ENCODE peak calls at places on chromosomes 11 and 22, in seven cellular contexts. I is brain microvascular endothelial cell, G is PC-3, R is ovary, H is GM06990, X is heart left ventricle, O is lower leg skin. Q is an unnamed sample.

GRCh38 chr11:126190792-126191191 is 20.7 kb downstream of the RPUSD4 start:
- DNase-seq in I (no peak), G (no peak), R (no peak), H (no peak), X (no peak), O (peak), Q (no peak)

GRCh38 chr11:120537996-120538395 is 26.4 kb downstream of the GRIK4 start:
- DNase-seq in I (no peak), G (no peak), R (no peak), H (no peak), X (no peak), O (no peak), Q (no peak)

GRCh38 chr22:32536352-32536751 is 61.7 kb downstream of the FBXO7 start:
- DNase-seq in I (no peak), G (no peak), R (no peak), H (no peak), X (no peak), O (no peak), Q (no peak)

GRCh38 chr22:19398680-19399079 is 32.9 kb downstream of the HIRA start:
- DNase-seq in I (no peak), G (no peak), R (no peak), H (no peak), X (no peak), O (no peak), Q (no peak)

GRCh38 chr11:2813141-2813908 is 72.2 kb downstream of the CDKN1C start:
- DNase-seq in I (peak), G (no peak), R (no peak), H (no peak), X (peak), O (no peak), Q (no peak)

GRCh38 chr11:119845756-119846155 is 116.8 kb upstream of the NECTIN1 start:
- DNase-seq in I (no peak), G (no peak), R (no peak), H (no peak), X (no peak), O (no peak), Q (no peak)

GRCh38 chr11:65981101-65981740 is 19.7 kb downstream of the SART1 start:
- DNase-seq in I (no peak), G (no peak), R (no peak), H (no peak), X (no peak), O (no peak), Q (no peak)

GRCh38 chr11:105577645-105578044 is 32.2 kb upstream of the GRIA4 start:
- DNase-seq in I (peak), G (peak), R (no peak), H (no peak), X (no peak), O (no peak), Q (no peak)

GRCh38 chr22:33513388-33514336 is 406.6 kb downstream of the LARGE1 start:
- DNase-seq in I (peak), G (peak), R (no peak), H (no peak), X (no peak), O (no peak), Q (no peak)

GRCh38 chr11:94131363-94132115 is 2.9 kb downstream of the PANX1 start:
- DNase-seq in I (no peak), G (no peak), R (peak), H (no peak), X (no peak), O (no peak), Q (no peak)

GRCh38 chr11:57567512-57568329 is at the start of gene UBE2L6:
- DNase-seq in I (no peak), G (no peak), R (peak), H (peak), X (peak), O (peak), Q (no peak)
- TF ChIP-seq CTCF in I (no peak), G (no peak), R (no peak), H (no peak), X (peak), O (no peak), Q (no peak)

DNA sequence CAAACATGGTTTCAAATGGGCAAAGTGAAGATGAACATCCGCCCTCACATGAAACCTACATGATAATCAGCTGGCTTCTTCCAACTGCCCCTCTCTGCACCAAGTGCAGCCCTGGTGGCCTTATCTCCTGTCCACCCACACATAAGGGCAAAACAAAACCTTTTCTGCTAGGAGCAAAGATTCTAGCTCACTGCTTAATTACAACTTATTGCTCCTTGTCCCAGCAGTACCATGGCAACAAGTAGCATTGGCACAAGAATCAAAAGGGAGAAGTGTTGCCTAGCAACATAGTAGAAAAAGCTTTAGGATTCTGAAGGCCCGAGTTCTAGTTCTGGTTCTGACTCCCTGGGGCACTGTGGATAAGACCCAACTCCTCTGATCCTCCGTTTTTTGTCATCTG is 68.7 kb upstream of the BMAL1 start:
- DNase-seq in I (no peak), G (no peak), R (no peak), H (no peak), X (no peak), O (no peak), Q (no peak)
- H3K4me3 ChIP-seq in I (no peak), G (no peak), R (no peak), H (no peak), X (no peak), O (no peak), Q (no peak)

GRCh38 chr11:45179686-45180085 is 33.2 kb downstream of the PRDM11 start:
- DNase-seq in I (no peak), G (no peak), R (no peak), H (no peak), X (no peak), O (peak), Q (no peak)

GRCh38 chr11:45181595-45182550 is 35.4 kb downstream of the PRDM11 start:
- DNase-seq in I (no peak), G (no peak), R (no peak), H (no peak), X (no peak), O (peak), Q (no peak)

GRCh38 chr11:45180158-45180887 is 33.9 kb downstream of the PRDM11 start:
- DNase-seq in I (no peak), G (peak), R (peak), H (no peak), X (peak), O (peak), Q (no peak)

GRCh38 chr11:45182902-45183301 is 36.5 kb downstream of the PRDM11 start:
- DNase-seq in I (peak), G (peak), R (no peak), H (no peak), X (no peak), O (peak), Q (no peak)

DNA sequence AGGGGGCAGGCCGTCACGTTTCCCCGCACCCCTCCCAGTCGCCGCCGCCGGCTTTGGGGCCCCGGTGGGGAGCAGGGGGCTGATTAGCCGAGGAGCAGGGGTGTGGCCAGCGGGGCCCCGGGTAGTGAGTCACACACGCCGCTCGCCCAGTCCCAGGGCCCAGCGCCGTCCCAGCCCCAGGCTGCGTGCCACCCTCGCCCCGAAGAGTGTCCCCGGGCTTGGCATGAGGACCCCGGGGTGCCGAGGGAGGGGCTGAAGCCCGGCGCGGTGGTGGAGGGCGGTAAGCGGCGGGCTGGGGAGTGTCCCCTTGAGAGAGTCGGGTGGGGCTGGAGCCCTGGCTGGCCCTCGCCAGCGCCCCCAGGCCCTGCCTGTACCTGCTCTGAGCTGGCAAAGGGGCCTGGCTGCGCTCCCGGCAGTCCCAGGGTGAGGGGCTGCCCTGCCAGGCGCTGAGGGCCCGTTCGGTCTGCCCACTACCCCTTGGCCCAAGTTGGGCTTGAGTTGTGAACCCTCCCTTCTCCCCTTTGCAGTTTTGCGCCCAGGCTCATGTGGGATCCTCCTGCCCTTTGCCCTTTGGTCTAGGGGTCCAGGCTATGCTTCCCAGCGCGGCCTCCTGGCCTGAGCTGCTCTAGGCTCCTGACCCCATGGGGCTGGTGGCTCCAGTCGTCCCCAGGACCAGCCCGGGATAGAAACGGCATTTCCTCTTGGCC is 34.6 kb downstream of the PRDM11 start:
- DNase-seq in I (peak), G (peak), R (peak), H (no peak), X (peak), O (peak), Q (no peak)
- TF ChIP-seq CTCF in I (no peak), G (no peak), R (no peak), H (no peak), X (no peak), O (no peak), Q (no peak)

GRCh38 chr11:4643682-4644081 is at the start of gene OR51E1:
- DNase-seq in I (no peak), G (no peak), R (no peak), H (no peak), X (no peak), O (no peak), Q (no peak)
- H3K4me3 ChIP-seq in I (no peak), G (no peak), R (no peak), H (no peak), X (peak), O (no peak), Q (no peak)